ENCODE peak calls at places on chromosomes 12 and 14, in four cellular contexts. L, U, I and H are unnamed samples.

GRCh38 chr12:90174198-90174510 is 465.5 kb upstream of the ATP2B1 start:
- DNase-seq in L (no peak), U (no peak), I (no peak), H (no peak)

GRCh38 chr12:118741196-118741595 is 240.1 kb upstream of the SRRM4 start:
- DNase-seq in L (no peak), U (no peak), I (no peak), H (no peak)

GRCh38 chr12:132151145-132151765 is 7.0 kb downstream of the NOC4L start:
- DNase-seq in L (no peak), U (no peak), I (peak; percentile 75), H (peak; percentile 13)

GRCh38 chr14:105167303-105168092 is 1.1 kb downstream of the JAG2 start:
- DNase-seq in L (no peak), U (no peak), I (no peak), H (no peak)

GRCh38 chr14:23539209-23539866 is 12.2 kb downstream of the ZFHX2 start:
- DNase-seq in L (peak; percentile 28), U (no peak), I (no peak), H (no peak)

GRCh38 chr14:36069535-36069900 is 107.0 kb downstream of the PTCSC3 start:
- DNase-seq in L (peak; percentile 17), U (no peak), I (no peak), H (no peak)

GRCh38 chr12:31726575-31726974 is 2.2 kb downstream of the AMN1 start:
- DNase-seq in L (no peak), U (no peak), I (no peak), H (no peak)

GRCh38 chr14:38309522-38310262 is 53.8 kb upstream of the CLEC14A start:
- DNase-seq in L (no peak), U (no peak), I (no peak), H (no peak)

GRCh38 chr14:81519200-81519998 is 14.3 kb downstream of the SEL1L start:
- DNase-seq in L (no peak), U (no peak), I (no peak), H (no peak)

GRCh38 chr14:61254803-61255526 is 26.2 kb downstream of the TMEM30B start:
- DNase-seq in L (no peak), U (no peak), I (no peak), H (no peak)

GRCh38 chr14:36662543-36663403 is 1.1 kb downstream of the PAX9 start:
- DNase-seq in L (no peak), U (no peak), I (peak; percentile 87), H (no peak)

GRCh38 chr12:124551268-124552144 is 15.9 kb downstream of the NCOR2 start:
- DNase-seq in L (peak; percentile 33), U (peak; percentile 79), I (no peak), H (peak; percentile 68)

GRCh38 chr12:71639341-71639760 is 24.3 kb downstream of the ZFC3H1 start:
- DNase-seq in L (no peak), U (peak; percentile 29), I (no peak), H (no peak)

GRCh38 chr14:87745507-87746118 is 247.4 kb downstream of the GALC start:
- DNase-seq in L (peak; percentile 7), U (no peak), I (no peak), H (no peak)

GRCh38 chr12:110373025-110373876 is 30.3 kb downstream of the ANAPC7 start:
- DNase-seq in L (no peak), U (peak; percentile 76), I (no peak), H (peak; percentile 52)

GRCh38 chr12:101414533-101415119 is 7.1 kb upstream of the ARL1 start:
- DNase-seq in L (peak; percentile 67), U (no peak), I (no peak), H (no peak)

GRCh38 chr14:71103662-71104484 is 196.6 kb downstream of the PCNX1 start:
- DNase-seq in L (peak; percentile 80), U (no peak), I (no peak), H (no peak)

GRCh38 chr14:61564623-61565091 is 130.7 kb upstream of the HIF1A start:
- DNase-seq in L (peak; percentile 97), U (no peak), I (no peak), H (no peak)

GRCh38 chr12:104669057-104669770 is 212.5 kb downstream of the CHST11 start:
- DNase-seq in L (no peak), U (peak; percentile 81), I (peak; percentile 88), H (peak; percentile 77)

GRCh38 chr12:49868952-49869815 is 26.3 kb upstream of the BCDIN3D start:
- DNase-seq in L (peak; percentile 97), U (peak; percentile 95), I (peak; percentile 90), H (peak; percentile 92)

GRCh38 chr12:46217686-46218508 is 50.9 kb downstream of the SLC38A1 start:
- DNase-seq in L (no peak), U (no peak), I (no peak), H (no peak)

GRCh38 chr14:92473261-92473946 is 40.2 kb upstream of the RIN3 start:
- DNase-seq in L (peak; percentile 75), U (peak; percentile 47), I (peak; percentile 71), H (peak; percentile 56)

GRCh38 chr12:119423285-119423684 is 88.8 kb downstream of the CCDC60 start:
- DNase-seq in L (no peak), U (no peak), I (no peak), H (no peak)

GRCh38 chr12:105330283-105330937 is at the start of gene C12orf75:
- DNase-seq in L (peak; percentile 68), U (peak; percentile 64), I (peak; percentile 94), H (peak; percentile 56)

GRCh38 chr14:60311417-60311816 is 62.4 kb downstream of the PPM1A start:
- DNase-seq in L (peak; percentile 66), U (no peak), I (no peak), H (no peak)

GRCh38 chr12:49909826-49910225 is 6.1 kb upstream of the FAIM2 start:
- DNase-seq in L (peak; percentile 69), U (no peak), I (peak; percentile 62), H (no peak)

GRCh38 chr12:79690156-79690605 is 583 bp downstream of the PAWR start:
- DNase-seq in L (peak; percentile 20), U (peak; percentile 38), I (no peak), H (no peak)

GRCh38 chr14:80388980-80389711 is 177.8 kb upstream of the DIO2 start:
- DNase-seq in L (peak; percentile 92), U (no peak), I (no peak), H (no peak)

GRCh38 chr14:94120667-94121335 is 8.6 kb downstream of the IFI27L2 start:
- DNase-seq in L (peak; percentile 90), U (no peak), I (no peak), H (no peak)

GRCh38 chr12:115598827-115599226 is 678.7 kb downstream of the MED13L start:
- DNase-seq in L (no peak), U (no peak), I (no peak), H (no peak)

GRCh38 chr14:65251213-65251612 is 148.9 kb upstream of the MAX start:
- DNase-seq in L (peak; percentile 87), U (no peak), I (no peak), H (no peak)

GRCh38 chr14:77985235-77985634 is 184.9 kb upstream of the NRXN3 start:
- DNase-seq in L (no peak), U (no peak), I (no peak), H (no peak)
- H3K4me1 ChIP-seq in L (no peaks in the 10 kb centered on the region), U (peaks cover 9% of the 10 kb centered on the region), I (no peaks in the 10 kb centered on the region), H (peaks cover 7% of the 10 kb centered on the region)

DNA sequence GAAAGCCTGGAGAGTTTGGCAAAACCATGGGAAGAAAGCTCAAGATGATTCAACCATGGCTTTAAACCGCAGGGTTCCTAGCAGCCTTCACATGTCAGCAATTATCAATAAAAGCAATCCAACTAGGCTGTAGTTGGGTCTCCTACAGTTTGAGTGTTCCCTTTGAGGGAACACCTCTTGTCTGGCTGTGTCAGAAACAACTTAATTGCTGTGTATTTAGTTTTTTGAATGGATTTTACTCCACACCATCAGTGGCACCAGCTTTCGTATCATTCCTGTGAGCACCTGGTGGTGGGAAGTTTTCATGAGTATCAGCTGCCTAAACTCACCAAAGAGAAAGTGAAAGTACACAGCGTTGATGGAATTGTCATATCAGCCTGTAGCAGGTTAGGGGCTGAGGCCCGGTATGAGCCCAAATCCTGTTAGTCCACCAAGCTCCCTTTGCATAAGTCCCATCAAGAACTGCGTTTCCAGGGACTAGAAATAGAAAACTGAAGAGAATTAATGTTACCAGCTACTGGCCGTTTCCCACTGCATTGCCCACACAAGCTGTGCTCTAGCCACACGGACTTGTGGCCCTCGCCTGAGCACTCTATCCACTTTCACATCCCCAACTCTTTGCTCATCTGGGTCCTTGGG is 10.9 kb upstream of the IL26 start:
- DNase-seq in L (no peak), U (no peak), I (no peak), H (no peak)
- H3K4me1 ChIP-seq in L (peaks cover 8% of the 10 kb centered on the region), U (peaks cover 24% of the 10 kb centered on the region), I (peaks cover 3% of the 10 kb centered on the region), H (peaks cover 29% of the 10 kb centered on the region)

GRCh38 chr14:68295316-68295816 is 475.8 kb downstream of the RAD51B start:
- DNase-seq in L (no peak), U (peak; percentile 64), I (no peak), H (peak; percentile 27)
- H3K4me1 ChIP-seq in L (no peaks in the 10 kb centered on the region), U (peaks cover 14% of the 10 kb centered on the region), I (no peaks in the 10 kb centered on the region), H (peaks cover 51% of the 10 kb centered on the region)

GRCh38 chr12:625998-626397 is 37.2 kb downstream of the NINJ2 start:
- DNase-seq in L (no peak), U (no peak), I (no peak), H (no peak)

GRCh38 chr12:627863-628805 is 35.1 kb downstream of the NINJ2 start:
- DNase-seq in L (no peak), U (no peak), I (no peak), H (no peak)

GRCh38 chr12:630656-631632 is 32.3 kb downstream of the NINJ2 start:
- DNase-seq in L (no peak), U (peak; percentile 62), I (peak; percentile 85), H (peak; percentile 76)

GRCh38 chr12:623865-624372 is 39.3 kb downstream of the NINJ2 start:
- DNase-seq in L (no peak), U (no peak), I (no peak), H (no peak)

DNA sequence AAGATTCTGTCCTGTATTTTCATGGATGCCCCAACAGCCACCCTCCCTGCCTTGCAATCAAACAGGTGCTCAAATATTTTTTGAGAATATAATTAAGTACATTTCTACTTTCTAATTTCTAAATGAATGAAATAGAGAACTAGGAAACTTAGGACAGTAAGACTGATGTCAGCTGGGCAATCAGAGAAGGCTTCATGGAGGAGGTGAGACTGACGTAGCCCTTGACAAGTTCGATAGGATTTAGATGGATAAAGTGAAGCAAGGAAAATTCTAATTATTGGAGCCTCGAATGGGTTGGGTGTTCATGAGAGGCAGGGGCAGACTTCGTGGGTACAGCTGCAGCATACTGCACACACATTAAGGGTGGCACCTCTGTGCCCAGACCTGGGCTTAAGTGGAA is 36.0 kb downstream of the NINJ2 start:
- DNase-seq in L (no peak), U (no peak), I (no peak), H (no peak)
- H3K4me1 ChIP-seq in L (peaks cover 4% of the 10 kb centered on the region), U (peaks cover 47% of the 10 kb centered on the region), I (no peaks in the 10 kb centered on the region), H (peaks cover 92% of the 10 kb centered on the region)

GRCh38 chr14:98955036-98955740 is 316.8 kb downstream of the BCL11B start:
- DNase-seq in L (no peak), U (no peak), I (no peak), H (no peak)
- H3K4me1 ChIP-seq in L (no peaks in the 10 kb centered on the region), U (no peaks in the 10 kb centered on the region), I (no peaks in the 10 kb centered on the region), H (no peaks in the 10 kb centered on the region)

GRCh38 chr12:20491290-20491689 is 123.0 kb downstream of the PDE3A start:
- DNase-seq in L (no peak), U (no peak), I (no peak), H (no peak)
- H3K4me1 ChIP-seq in L (peaks cover 18% of the 10 kb centered on the region), U (peaks cover 46% of the 10 kb centered on the region), I (peaks cover 17% of the 10 kb centered on the region), H (peaks cover 93% of the 10 kb centered on the region)

GRCh38 chr14:103533137-103533998 is 4.4 kb downstream of the TRMT61A start:
- DNase-seq in L (no peak), U (no peak), I (no peak), H (no peak)
- H3K4me1 ChIP-seq in L (peaks cover 9% of the 10 kb centered on the region), U (peaks cover 26% of the 10 kb centered on the region), I (no peaks in the 10 kb centered on the region), H (peaks cover 34% of the 10 kb centered on the region)